ENCODE peak calls at places on chromosomes 13 and 19, in six cellular contexts. V is aorta, U is pancreas, T is kidney, R is Panc1, J is cardiac muscle cell. E is an unnamed sample. For H3K9me3, the result is how much of the 10 kb centered on the place peaks cover.

GRCh38 chr13:51714663-51715168 is 89.2 kb downstream of the DHRS12 start:
- DNase-seq in T (no peak), U (no peak), V (no peak), R (peak), J (no peak), E (no peak)

GRCh38 chr19:5445667-5446066 is 9.6 kb upstream of the ZNRF4 start:
- DNase-seq in T (no peak), U (no peak), J (no peak), R (no peak), V (no peak), E (no peak)

GRCh38 chr19:15098505-15098904 is 8.7 kb upstream of the SYDE1 start:
- DNase-seq in T (no peak), V (no peak), R (no peak), U (no peak), J (no peak), E (no peak)

GRCh38 chr13:38624822-38625221 is 62.1 kb upstream of the FREM2 start:
- DNase-seq in U (no peak), R (no peak), V (no peak), T (no peak), J (no peak), E (no peak)

GRCh38 chr19:17532557-17532956 is 21.1 kb downstream of the PGLS start:
- DNase-seq in V (no peak), U (no peak), J (no peak), T (no peak), R (no peak), E (no peak)

GRCh38 chr13:50123002-50123401 is 107.8 kb downstream of the KCNRG start:
- DNase-seq in V (no peak), J (no peak), T (no peak), R (no peak), U (no peak), E (no peak)

GRCh38 chr19:18696023-18696422 is 12.5 kb downstream of the CRTC1 start:
- DNase-seq in U (no peak), V (no peak), T (no peak), R (no peak), J (no peak), E (no peak)

GRCh38 chr13:46633416-46633815 is 80.4 kb downstream of the LRCH1 start:
- DNase-seq in V (no peak), U (no peak), T (no peak), J (no peak), R (no peak), E (no peak)

GRCh38 chr19:14271830-14272229 is 65.9 kb upstream of the ADGRL1 start:
- DNase-seq in V (no peak), U (no peak), T (no peak), J (no peak), R (no peak), E (no peak)

GRCh38 chr13:43145556-43145955 is 122.2 kb downstream of the DNAJC15 start:
- DNase-seq in V (no peak), U (no peak), R (no peak), J (no peak), T (no peak), E (no peak)

GRCh38 chr13:28548468-28548867 is 53.5 kb upstream of the FLT1 start:
- DNase-seq in V (no peak), J (no peak), R (no peak), T (no peak), U (no peak), E (no peak)

GRCh38 chr19:49946415-49946814 is 14.6 kb downstream of the SIGLEC11 start:
- DNase-seq in V (peak), U (no peak), R (no peak), T (no peak), J (no peak), E (no peak)

GRCh38 chr19:49347835-49348234 is 12.6 kb downstream of the CD37 start:
- DNase-seq in R (no peak), J (peak), U (peak), T (no peak), V (no peak), E (no peak)

GRCh38 chr19:40006273-40006691 is 9.4 kb downstream of the ZNF546 start:
- DNase-seq in U (no peak), R (peak), T (no peak), V (no peak), J (no peak), E (no peak)

GRCh38 chr13:36666482-36667264 is 7.1 kb upstream of the SERTM1 start:
- DNase-seq in U (no peak), R (no peak), J (no peak), V (no peak), T (no peak), E (no peak)

GRCh38 chr19:49567722-49568454 is 12.5 kb downstream of the NOSIP start:
- DNase-seq in T (no peak), J (no peak), R (no peak), U (no peak), V (no peak), E (no peak)

GRCh38 chr13:110334841-110335490 is 27.9 kb downstream of the COL4A2 start:
- DNase-seq in T (no peak), J (no peak), V (no peak), U (no peak), R (no peak), E (no peak)

GRCh38 chr13:42002066-42002465 is 41.2 kb upstream of the VWA8 start:
- DNase-seq in V (no peak), T (no peak), U (no peak), J (no peak), R (no peak), E (no peak)

GRCh38 chr19:29683009-29683408 is 17.7 kb downstream of the PLEKHF1 start:
- DNase-seq in J (no peak), T (no peak), V (peak), R (no peak), U (no peak), E (no peak)

GRCh38 chr13:30889196-30889690 is 16.8 kb upstream of the MEDAG start:
- DNase-seq in R (no peak), V (no peak), U (no peak), J (no peak), T (no peak), E (no peak)

GRCh38 chr13:51856998-51857397 is 4.8 kb upstream of the CCDC70 start:
- DNase-seq in V (no peak), J (no peak), U (no peak), R (no peak), T (no peak), E (no peak)

GRCh38 chr13:59793107-59793506 is 370.6 kb downstream of the DIAPH3 start:
- DNase-seq in R (no peak), T (no peak), J (no peak), V (no peak), U (no peak), E (no peak)

GRCh38 chr19:3357731-3358391 is 8.5 kb upstream of the NFIC start:
- DNase-seq in T (peak), R (no peak), J (no peak), V (no peak), U (no peak), E (no peak)

GRCh38 chr13:113848431-113849260 is 15.2 kb downstream of the GAS6 start:
- DNase-seq in T (peak), J (no peak), R (no peak), V (no peak), U (no peak), E (no peak)

GRCh38 chr13:23378009-23378632 is 55.4 kb downstream of the SACS start:
- DNase-seq in V (peak), U (no peak), R (no peak), T (no peak), J (no peak), E (no peak)

GRCh38 chr13:112059457-112060317 is 7.3 kb upstream of the SOX1 start:
- DNase-seq in J (no peak), T (no peak), U (no peak), V (no peak), R (no peak), E (no peak)

GRCh38 chr19:8403820-8404109 is 9.3 kb upstream of the MARCHF2 start:
- DNase-seq in R (no peak), J (no peak), U (no peak), T (no peak), V (no peak), E (no peak)

GRCh38 chr19:17577698-17578097 is 22.2 kb downstream of the COLGALT1 start:
- DNase-seq in U (no peak), T (no peak), V (no peak), R (no peak), J (no peak), E (no peak)

GRCh38 chr19:16861875-16862274 is 26.9 kb upstream of the F2RL3 start:
- DNase-seq in U (no peak), J (no peak), R (no peak), V (no peak), T (no peak), E (no peak)

GRCh38 chr13:113855931-113856715 is 7.8 kb downstream of the GAS6 start:
- DNase-seq in V (no peak), U (peak), J (no peak), T (peak), R (no peak), E (no peak)

GRCh38 chr19:5877869-5878268 is 7.5 kb upstream of the FUT5 start:
- DNase-seq in U (no peak), R (no peak), J (no peak), T (no peak), V (no peak), E (no peak)

GRCh38 chr13:38821753-38822551 is 135.1 kb downstream of the FREM2 start:
- DNase-seq in V (no peak), T (no peak), U (no peak), J (no peak), R (no peak), E (no peak)

GRCh38 chr13:25840261-25840660 is 211.6 kb downstream of the SHISA2 start:
- DNase-seq in T (no peak), U (no peak), V (no peak), J (no peak), R (no peak), E (no peak)

GRCh38 chr13:67023088-67023893 is 206.8 kb downstream of the PCDH9 start:
- DNase-seq in J (no peak), V (no peak), R (no peak), U (no peak), T (no peak), E (no peak)

GRCh38 chr13:49356224-49356623 is 87.6 kb downstream of the CAB39L start:
- DNase-seq in U (no peak), T (no peak), R (no peak), V (no peak), J (no peak), E (no peak)

GRCh38 chr13:51346397-51346796 is 6.9 kb downstream of the SERPINE3 start:
- DNase-seq in R (no peak), V (no peak), T (no peak), J (no peak), U (no peak), E (no peak)

GRCh38 chr19:5828661-5829566 is 10.6 kb downstream of the FUT6 start:
- DNase-seq in T (no peak), J (peak), V (no peak), U (peak), R (no peak), E (no peak)

GRCh38 chr13:75231235-75231634 is 250.7 kb downstream of the TBC1D4 start:
- DNase-seq in R (no peak), T (no peak), U (no peak), J (no peak), V (no peak), E (no peak)

DNA sequence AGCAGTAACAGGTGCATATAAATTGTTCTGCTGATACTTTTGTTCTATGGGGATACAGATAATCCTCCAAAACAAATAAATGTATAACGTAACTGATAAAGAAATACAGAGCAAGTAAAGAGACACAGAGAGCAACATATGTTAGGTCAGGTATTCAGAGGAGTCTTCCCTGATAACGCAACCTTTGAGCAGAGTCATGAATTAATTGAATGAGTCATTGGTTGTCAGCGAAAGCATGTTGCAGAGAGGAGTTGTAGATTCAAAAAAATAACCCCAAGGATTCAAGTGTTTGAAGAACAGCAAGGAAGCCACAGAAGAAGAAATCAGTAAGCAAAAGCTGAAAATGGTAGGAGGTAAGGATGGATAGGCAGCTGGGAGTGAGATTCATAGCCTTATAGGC is 245.2 kb downstream of the TBC1D4 start:
- DNase-seq in V (no peak), T (no peak), U (no peak), J (no peak), R (no peak), E (no peak)
- H3K4me3 ChIP-seq in V (no peak), T (no peak), U (no peak), J (no peak), R (no peak), E (no peak)

DNA sequence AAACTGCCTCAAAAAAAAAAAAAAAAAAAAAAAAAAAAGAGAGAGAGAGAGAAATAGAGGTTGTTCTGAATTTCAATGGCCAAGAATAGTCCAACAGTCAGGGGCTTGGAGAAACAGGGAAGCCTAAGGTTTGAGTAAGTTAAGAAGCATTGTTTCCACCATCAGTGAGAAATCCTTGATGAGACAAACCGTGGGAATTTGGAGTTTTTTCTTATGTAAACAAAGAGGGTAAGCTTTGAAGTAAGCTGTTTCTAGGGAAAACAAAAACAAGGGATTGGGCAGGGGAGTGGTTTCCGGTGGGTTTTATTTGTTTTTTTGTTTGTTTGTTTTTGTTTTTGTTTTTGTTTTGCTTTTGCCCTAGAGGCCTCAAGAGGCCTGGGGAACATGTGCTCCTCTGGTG is 11.2 kb upstream of the ERVV-1 start:
- DNase-seq in J (no peak), V (no peak), U (no peak), T (no peak), R (no peak), E (no peak)
- H3K9me3 ChIP-seq in J (under half), V (under half), U (under half), T (under half), R (under half), E (under half)

DNA sequence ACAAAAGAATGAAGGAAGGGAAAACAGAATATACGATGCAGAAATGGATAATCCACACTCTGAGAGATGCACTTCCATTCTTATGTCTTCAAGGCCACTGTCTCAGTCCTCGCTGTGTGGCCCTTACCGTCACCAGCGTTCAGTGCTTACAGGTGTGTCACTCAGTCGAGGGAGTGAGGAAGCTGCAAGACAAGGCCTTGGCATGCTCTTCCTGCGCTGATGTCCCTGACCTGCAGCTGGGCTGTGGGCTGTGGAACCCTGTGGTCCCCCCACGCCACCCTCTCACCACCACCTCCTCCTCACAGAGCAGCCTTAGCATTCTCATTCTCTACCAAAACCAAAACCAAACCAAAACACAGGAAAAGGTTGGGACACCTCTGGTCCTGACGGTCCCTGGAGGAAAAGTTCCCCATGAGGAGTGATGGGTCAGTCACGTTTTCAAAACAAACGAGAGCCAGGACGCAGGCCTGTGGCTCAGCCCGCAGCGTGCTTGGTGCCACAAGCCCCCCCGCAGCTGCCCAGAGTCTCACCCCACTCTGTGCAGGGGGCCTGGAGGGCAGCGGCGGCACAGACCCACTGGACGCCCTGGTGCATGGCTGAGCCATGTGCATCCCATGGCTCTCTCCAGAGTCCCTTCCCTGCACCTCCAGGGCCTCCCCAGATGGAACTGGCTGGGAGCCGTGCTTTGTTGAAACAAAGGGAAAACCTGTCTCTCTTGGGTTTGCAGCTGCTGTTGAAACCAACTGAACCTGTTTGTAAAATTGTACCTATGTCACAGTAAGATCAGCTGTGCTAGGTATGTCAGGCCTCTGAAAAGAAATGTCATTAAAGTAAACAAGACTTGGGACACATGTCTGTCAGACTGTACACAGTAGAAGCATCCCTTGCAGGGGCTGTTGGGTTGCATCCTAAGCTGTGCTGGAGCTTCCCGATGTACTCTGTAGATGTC is 48.3 kb upstream of the GPR183 start:
- DNase-seq in R (no peak), U (no peak), J (no peak), T (no peak), V (no peak), E (no peak)
- H3K4me3 ChIP-seq in R (no peak), U (no peak), J (no peak), T (no peak), V (no peak), E (no peak)

GRCh38 chr19:1576242-1577089 is 8.3 kb upstream of the MEX3D start:
- DNase-seq in V (no peak), J (no peak), U (no peak), R (no peak), T (no peak), E (no peak)
- H3K9me3 ChIP-seq in V (under half), J (under half), U (under half), R (under half), T (under half), E (under half)

GRCh38 chr19:45900661-45901431 is 1.6 kb downstream of the MYPOP start:
- DNase-seq in J (no peak), U (no peak), T (no peak), V (no peak), R (no peak), E (no peak)
- H3K4me3 ChIP-seq in J (peak), U (peak), T (peak), V (no peak), R (peak), E (peak)

DNA sequence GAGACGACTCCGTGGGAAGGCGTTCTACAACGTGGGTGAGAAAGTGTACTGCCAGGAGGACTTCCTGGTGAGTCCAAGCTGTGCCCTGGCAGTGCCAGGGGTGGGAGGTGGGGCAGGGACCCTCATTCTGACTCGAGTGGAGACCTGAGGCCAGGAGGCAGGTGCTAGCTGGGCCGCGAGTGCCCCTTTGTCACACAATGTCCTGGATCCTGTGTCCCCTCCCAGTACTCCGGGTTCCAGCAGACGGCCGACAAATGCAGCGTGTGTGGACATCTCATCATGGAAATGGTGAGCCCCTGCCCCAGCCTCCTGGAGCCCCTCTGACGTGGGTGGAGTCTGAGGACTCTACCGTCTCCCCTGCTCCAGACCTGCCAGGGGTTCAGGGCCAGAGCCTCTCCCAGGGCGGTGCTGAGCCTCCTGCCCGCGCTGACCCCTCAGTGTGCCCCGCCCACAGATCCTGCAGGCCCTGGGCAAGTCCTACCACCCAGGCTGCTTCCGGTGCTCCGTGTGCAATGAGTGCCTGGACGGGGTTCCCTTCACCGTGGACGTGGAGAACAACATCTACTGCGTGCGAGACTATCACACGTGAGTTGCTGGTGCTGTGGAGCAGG is 11.6 kb downstream of the WTIP start:
- DNase-seq in T (peak), R (no peak), V (no peak), U (no peak), J (no peak), E (peak)
- H3K9me3 ChIP-seq in T (under half), R (under half), V (under half), U (under half), J (under half), E (under half)

E was measured in right lobe of liver.